ENCODE peak calls at places on chromosome 12, in four cellular contexts. B is K562, F is HepG2, K is GM12878. W is an unnamed sample.

GRCh38 chr12:24172031-24172772 is 222.7 kb upstream of the SOX5 start:
- DNase-seq in B (no peak), F (no peak), K (peak; percentile 71), W (no peak)

GRCh38 chr12:34354239-34355200 is 332.2 kb downstream of the ALG10 start:
- DNase-seq in B (peak; percentile 19), K (no peak), F (no peak), W (no peak)

GRCh38 chr12:67426067-67426466 is 156.9 kb downstream of the CAND1 start:
- DNase-seq in F (no peak), B (no peak), K (no peak), W (no peak)

GRCh38 chr12:110776410-110776809 is 33.7 kb upstream of the PPP1CC start:
- DNase-seq in K (peak; percentile 96), F (no peak), B (no peak), W (no peak)

GRCh38 chr12:125220404-125221273 is 155.4 kb downstream of the AACS start:
- DNase-seq in B (no peak), F (no peak), K (no peak), W (no peak)

GRCh38 chr12:6461401-6462233 is 8.9 kb downstream of the VAMP1 start:
- DNase-seq in F (no peak), B (no peak), K (peak; percentile 95), W (no peak)

GRCh38 chr12:113066806-113067400 is 10.4 kb downstream of the DTX1 start:
- DNase-seq in K (no peak), B (no peak), F (no peak), W (no peak)

GRCh38 chr12:14278294-14278953 is 87.1 kb upstream of the ATF7IP start:
- DNase-seq in B (no peak), F (no peak), K (no peak), W (no peak)

GRCh38 chr12:131872154-131873046 is 22.0 kb upstream of the ULK1 start:
- DNase-seq in B (no peak), F (no peak), K (no peak), W (no peak)

GRCh38 chr12:132550830-132551229 is 59.6 kb downstream of the LRCOL1 start:
- DNase-seq in K (no peak), F (no peak), B (no peak), W (no peak)

GRCh38 chr12:45281994-45282393 is 66.1 kb downstream of the ANO6 start:
- DNase-seq in F (no peak), K (no peak), B (no peak), W (no peak)

GRCh38 chr12:21500786-21501257 is 613 bp downstream of the RECQL start:
- DNase-seq in F (no peak), K (peak; percentile 2), B (no peak), W (no peak)

GRCh38 chr12:122327494-122328385 is 61.4 kb upstream of the VPS33A start:
- DNase-seq in K (no peak), B (no peak), F (no peak), W (peak; percentile 81)

GRCh38 chr12:11753151-11753501 is 103.7 kb downstream of the ETV6 start:
- DNase-seq in K (no peak), B (no peak), F (no peak), W (no peak)

DNA sequence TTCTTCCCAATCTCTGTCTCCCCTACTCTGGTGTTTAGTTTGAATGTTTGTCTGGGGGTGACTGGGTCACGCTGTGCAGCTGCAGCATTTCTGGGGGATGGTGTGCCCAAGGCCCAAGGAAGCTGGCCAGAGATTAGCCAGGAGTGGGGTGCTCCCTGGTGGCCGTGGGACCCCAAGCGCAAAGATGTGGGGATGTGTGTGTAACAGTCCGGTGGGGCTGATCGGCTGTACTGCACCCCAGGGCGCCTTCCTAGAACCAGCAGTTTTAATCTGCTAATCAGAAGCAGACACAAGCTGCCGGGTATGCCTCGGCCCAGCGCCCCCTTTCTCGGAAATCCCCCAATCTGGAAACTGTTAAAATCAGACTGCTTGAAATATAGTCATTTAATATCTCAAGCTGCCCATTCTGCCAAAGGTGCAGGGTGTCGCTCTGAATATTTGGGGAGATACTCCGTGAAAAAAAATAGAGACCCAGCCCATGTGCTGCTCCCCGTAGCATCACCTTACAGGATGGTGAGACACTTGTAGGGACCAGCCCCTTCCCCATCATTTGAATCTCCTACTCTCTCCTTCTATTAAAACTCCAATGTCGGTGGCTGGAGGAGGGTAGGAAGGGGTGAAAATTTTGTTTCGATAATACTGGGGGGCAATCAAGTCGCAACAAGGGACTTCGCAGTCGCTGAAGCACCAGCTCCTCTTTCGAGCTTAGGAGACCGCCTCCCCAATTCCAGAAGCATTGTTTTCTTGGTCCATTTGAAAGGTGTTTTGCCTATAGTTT is 4.3 kb downstream of the HOXC9 start:
- DNase-seq in B (no peak), K (no peak), F (no peak), W (no peak)
- TF ChIP-seq EZH2 in B (no peak), K (no peak), F (no peak), W (no peak)

GRCh38 chr12:90908465-90908864 is 46.5 kb downstream of the CCER1 start:
- DNase-seq in K (no peak), B (no peak), F (no peak), W (peak; percentile 69)
- TF ChIP-seq MYC in K (no peak), B (no peak), F (no peak), W (no peak)

GRCh38 chr12:120240495-120240833 is 25.1 kb downstream of the PXN start:
- DNase-seq in K (no peak), B (no peak), F (no peak), W (peak; percentile 72)

GRCh38 chr12:120238224-120238616 is 27.3 kb downstream of the PXN start:
- DNase-seq in B (no peak), F (no peak), K (no peak), W (no peak)

GRCh38 chr12:120241561-120242274 is 23.8 kb downstream of the PXN start:
- DNase-seq in K (no peak), B (no peak), F (no peak), W (peak; percentile 92)

GRCh38 chr12:120238839-120239445 is 26.6 kb downstream of the PXN start:
- DNase-seq in K (no peak), F (no peak), B (no peak), W (no peak)

DNA sequence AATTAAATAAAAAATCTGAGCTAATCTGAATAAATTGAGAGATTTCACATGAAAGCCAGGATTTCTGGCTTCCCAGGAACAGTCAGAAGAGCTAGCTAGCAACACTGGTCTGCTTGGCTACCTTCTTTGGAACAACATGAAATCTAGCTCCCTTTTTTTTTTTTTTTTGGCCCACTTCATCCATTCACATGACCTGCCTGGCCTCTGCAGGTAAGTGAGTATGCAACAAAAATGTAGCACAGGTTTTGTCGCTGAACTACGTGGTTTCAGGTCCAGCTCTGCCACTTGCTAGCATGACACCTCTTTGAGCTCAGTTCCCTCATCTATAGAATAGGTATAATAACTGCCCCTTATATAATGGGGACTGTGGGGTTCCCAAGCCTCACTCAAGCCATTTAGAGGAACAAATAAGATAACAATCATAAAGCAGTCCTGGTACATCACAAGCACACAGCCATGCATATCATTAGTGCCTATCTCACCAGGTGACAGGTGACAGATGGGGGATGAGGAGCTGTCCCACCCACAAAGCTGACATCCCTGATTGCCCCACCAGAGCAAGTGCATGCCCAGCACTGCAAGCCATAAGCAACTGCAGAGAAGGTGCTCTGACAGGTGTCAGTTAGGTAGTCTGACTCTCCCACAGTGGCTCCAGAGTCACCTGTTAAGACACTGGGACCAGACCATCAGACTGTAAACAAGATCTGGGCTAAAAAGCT is 25.6 kb downstream of the PXN start:
- DNase-seq in F (no peak), B (no peak), K (no peak), W (no peak)
- H4K20me1 ChIP-seq in F (peaks cover 12% of the 10 kb centered on the region), B (peaks cover 48% of the 10 kb centered on the region), K (no peaks in the 10 kb centered on the region), W (no peaks in the 10 kb centered on the region)

GRCh38 chr12:117367006-117367638 is 5.7 kb upstream of the NOS1 start:
- DNase-seq in K (peak; percentile 12), B (peak; percentile 81), F (peak; percentile 63), W (peak; percentile 79)
- TF ChIP-seq EZH2 in K (no peak), B (no peak), F (no peak), W (no peak)

GRCh38 chr12:50387972-50388478 is 8.4 kb downstream of the FAM186A start:
- DNase-seq in K (no peak), B (no peak), F (peak; percentile 57), W (no peak)

GRCh38 chr12:50394469-50395029 is 1.9 kb downstream of the FAM186A start:
- DNase-seq in K (no peak), B (no peak), F (peak; percentile 87), W (no peak)

GRCh38 chr12:50387487-50387886 is 8.9 kb downstream of the FAM186A start:
- DNase-seq in B (no peak), K (no peak), F (no peak), W (no peak)

DNA sequence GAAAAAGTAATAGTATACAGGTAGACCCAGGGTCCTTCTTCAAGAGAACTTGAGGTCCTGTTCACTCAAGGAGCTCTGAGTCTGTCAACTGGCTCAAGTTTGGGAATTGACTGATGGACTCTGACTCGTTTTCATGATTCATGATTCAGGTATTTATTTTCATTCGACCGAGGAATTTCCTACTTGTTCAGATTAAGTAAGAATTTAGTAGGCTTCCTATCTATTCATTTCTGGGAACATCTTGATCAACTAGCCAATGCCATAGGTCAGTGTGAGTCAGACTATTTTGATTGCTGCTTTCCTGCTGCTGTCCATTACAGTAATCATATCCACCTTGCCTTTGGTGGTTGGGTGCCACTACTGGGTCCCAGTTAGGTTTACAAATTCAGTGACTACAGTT is 6.1 kb downstream of the FAM186A start:
- DNase-seq in B (no peak), F (peak; percentile 61), K (no peak), W (peak; percentile 83)
- TF ChIP-seq MYC in B (no peak), F (no peak), K (no peak), W (no peak)

DNA sequence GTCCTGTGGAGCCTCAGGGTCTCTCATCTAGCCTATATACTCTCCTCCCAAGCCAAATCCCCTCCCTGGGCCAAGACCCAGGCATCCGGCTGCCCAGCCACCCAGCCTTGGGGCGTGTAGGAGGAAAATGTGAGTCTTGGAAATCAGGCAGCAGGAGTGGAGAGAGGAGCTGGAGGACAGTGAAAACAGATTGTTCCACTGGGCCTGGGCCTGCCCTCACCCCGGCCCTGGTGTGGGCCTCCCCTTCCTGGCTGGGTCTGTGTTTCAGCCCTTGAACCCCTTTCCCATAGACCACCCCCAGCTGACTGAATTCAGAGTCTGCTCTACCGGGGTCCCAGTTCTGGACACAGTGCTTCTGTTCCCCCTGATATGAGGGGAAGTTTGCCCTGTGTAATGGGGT is 6.7 kb downstream of the ITGA5 start:
- DNase-seq in B (no peak), F (no peak), K (no peak), W (peak; percentile 41)
- H4K20me1 ChIP-seq in B (peaks cover 40% of the 10 kb centered on the region), F (no peaks in the 10 kb centered on the region), K (no peaks in the 10 kb centered on the region), W (no peaks in the 10 kb centered on the region)

DNA sequence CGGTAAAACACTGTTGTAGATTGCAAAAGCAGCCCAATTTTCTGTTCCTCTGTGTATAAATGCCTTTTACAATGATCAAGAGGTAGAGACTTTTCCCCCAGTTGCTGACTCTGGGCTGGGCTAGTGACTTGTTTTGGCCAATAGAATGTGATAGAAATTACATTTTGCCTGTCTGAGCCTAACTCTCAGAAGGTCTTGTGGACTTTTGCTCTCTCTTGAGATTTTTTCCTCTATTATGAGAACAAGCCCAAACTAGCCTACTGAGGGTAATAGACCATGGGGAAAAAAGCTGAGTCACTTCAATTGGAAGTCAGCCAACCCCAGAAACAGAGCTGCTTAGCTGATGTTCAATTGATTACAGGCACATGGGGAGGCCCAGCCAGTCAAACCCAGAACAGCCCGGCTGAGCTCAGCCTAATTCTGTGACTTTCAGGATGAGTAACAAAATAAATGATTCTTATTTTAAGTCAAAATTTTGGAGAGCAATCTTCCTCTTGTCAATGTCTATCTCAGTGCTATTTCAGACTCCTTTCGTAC is 61.4 kb downstream of the MYF5 start:
- DNase-seq in K (peak; percentile 99), B (no peak), F (peak; percentile 96), W (peak; percentile 92)
- TF ChIP-seq EZH2 in K (no peak), B (no peak), F (no peak), W (no peak)

W was measured in endothelial cell of umbilical vein.